ENCODE peak calls at places on chromosomes 3 and 15, in five cellular contexts. V, I, A, D and Y are unnamed samples.

GRCh38 chr3:32045091-32045964 is 61.1 kb upstream of the GPD1L start:
- DNase-seq in D (no peak), I (peak), V (peak), A (peak), Y (no peak)

GRCh38 chr3:172708905-172709775 is 1.7 kb downstream of the NCEH1 start:
- DNase-seq in I (peak), V (no peak), D (no peak), A (no peak), Y (no peak)

GRCh38 chr3:153960701-153961100 is 160.5 kb upstream of the ARHGEF26 start:
- DNase-seq in A (no peak), V (no peak), I (no peak), D (no peak), Y (no peak)

GRCh38 chr3:160725326-160725725 is 30.7 kb upstream of the PPM1L start:
- DNase-seq in V (no peak), D (no peak), I (no peak), A (no peak), Y (no peak)

GRCh38 chr3:141482250-141482937 is 4.4 kb upstream of the RASA2 start:
- DNase-seq in A (peak), D (no peak), V (peak), I (peak), Y (no peak)

GRCh38 chr3:45771831-45772230 is 24.5 kb downstream of the SLC6A20 start:
- DNase-seq in D (no peak), I (no peak), V (no peak), A (no peak), Y (no peak)

GRCh38 chr3:139222100-139222657 is 121.6 kb upstream of the MRPS22 start:
- DNase-seq in A (no peak), I (no peak), V (no peak), D (no peak), Y (no peak)

GRCh38 chr3:63595221-63595620 is 57.3 kb upstream of the SNTN start:
- DNase-seq in A (no peak), V (no peak), D (no peak), I (no peak), Y (no peak)

DNA sequence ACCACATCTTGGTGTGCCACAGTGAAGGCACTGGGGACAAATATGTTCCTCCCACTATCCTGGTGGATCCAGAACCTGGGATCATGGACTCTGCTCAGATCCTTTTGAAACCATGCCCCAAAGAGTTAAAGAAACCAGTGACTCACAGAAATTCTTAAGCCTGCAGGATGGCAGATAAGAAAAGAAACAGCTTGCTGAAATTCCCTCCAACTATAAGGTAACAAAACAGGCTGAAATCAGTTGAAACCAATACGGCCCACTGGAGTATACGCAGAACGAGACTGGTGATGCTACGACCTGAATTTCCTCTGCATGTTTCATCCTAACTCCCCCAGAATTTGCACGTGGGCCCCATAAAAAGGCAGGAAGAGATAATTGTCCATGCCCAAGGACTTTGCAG is 209.6 kb downstream of the TJP1 start:
- DNase-seq in V (no peak), A (no peak), I (peak), D (no peak), Y (no peak)
- TF ChIP-seq CTCF in V (no peak), A (no peak), I (no peak), D (no peak), Y (no peak)

GRCh38 chr3:61687663-61688306 is 126.4 kb downstream of the PTPRG start:
- DNase-seq in D (no peak), A (no peak), V (no peak), I (no peak), Y (no peak)

GRCh38 chr3:61685755-61686154 is 124.4 kb downstream of the PTPRG start:
- DNase-seq in I (no peak), A (no peak), V (no peak), D (no peak), Y (no peak)

GRCh38 chr3:61684386-61684785 is 123.0 kb downstream of the PTPRG start:
- DNase-seq in A (peak), I (no peak), V (no peak), D (no peak), Y (no peak)

GRCh38 chr3:61687206-61687605 is 125.8 kb downstream of the PTPRG start:
- DNase-seq in V (no peak), D (no peak), A (no peak), I (no peak), Y (no peak)

DNA sequence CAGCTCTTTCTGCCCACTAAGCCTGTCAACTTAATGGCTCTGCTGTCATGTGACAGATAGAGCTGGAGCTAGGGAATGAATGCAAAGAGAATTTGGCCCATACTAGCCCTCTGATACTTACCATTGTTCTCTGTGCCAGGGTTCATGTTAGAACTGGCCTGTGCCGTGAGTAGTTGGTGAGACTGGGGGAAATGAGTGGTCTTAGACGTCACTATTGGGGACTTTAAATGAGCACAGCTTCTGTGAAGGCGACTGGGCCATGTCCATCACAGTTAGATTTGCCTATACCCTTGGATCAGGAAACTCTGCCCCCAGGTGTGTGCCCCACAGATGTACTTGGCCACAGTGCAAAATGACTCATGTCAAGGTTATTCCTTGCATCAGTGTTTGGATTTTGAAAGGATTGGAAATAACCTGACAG is 124.9 kb downstream of the PTPRG start:
- DNase-seq in V (no peak), D (no peak), I (no peak), A (no peak), Y (no peak)
- H3K4me3 ChIP-seq in V (no peak), D (no peak), I (no peak), A (no peak), Y (no peak)

GRCh38 chr15:81152799-81153198 is 18.7 kb downstream of the CFAP161 start:
- DNase-seq in I (peak), D (no peak), A (no peak), V (no peak), Y (no peak)

GRCh38 chr15:81157939-81158223 is 23.8 kb downstream of the CFAP161 start:
- DNase-seq in A (no peak), I (no peak), D (no peak), V (no peak), Y (no peak)

GRCh38 chr15:81157195-81157938 is 23.3 kb downstream of the CFAP161 start:
- DNase-seq in V (no peak), D (no peak), A (no peak), I (peak), Y (no peak)

GRCh38 chr15:81156324-81156723 is 22.3 kb downstream of the CFAP161 start:
- DNase-seq in I (no peak), D (no peak), A (no peak), V (no peak), Y (no peak)

GRCh38 chr15:81155375-81156218 is 21.5 kb downstream of the CFAP161 start:
- DNase-seq in V (no peak), D (no peak), I (peak), A (peak), Y (no peak)
- TF ChIP-seq CTCF in V (peak), D (peak), I (peak), A (peak), Y (peak)

DNA sequence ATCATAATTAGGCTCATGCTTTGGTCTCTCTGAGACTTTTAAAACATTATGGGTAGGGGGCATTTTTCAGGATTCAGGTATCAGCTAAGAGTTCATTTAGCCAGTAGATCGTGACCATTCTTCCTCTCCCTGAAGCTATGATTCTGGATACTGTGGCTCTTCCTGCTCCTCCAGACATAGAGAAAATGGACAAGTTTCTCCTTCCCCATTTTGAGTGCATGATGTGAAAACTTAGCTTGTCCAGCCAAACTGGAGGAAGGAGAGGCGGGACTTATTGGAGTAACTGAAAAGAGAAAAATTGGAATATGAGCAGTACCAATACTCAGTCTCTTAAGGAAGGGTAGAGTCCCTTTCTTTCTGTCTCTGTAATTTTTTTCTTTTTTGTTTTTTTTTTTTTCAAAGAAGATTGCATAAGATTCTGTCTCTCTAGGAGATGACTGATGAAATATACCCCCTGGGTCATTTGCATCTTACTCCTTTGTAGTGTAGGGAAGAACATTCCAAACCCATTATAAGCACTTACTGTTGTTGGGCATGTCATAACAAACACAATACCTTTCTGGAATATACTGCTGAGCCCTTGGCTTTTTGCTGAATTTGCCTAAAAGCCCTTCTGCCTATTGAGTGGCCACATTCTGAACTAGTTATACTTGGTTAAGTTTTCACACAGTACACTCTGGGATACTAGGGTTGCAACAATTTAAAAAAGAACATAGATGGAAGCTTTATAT is 498.1 kb upstream of the TPRG1 start:
- DNase-seq in A (peak), I (peak), D (no peak), V (no peak), Y (no peak)
- H3K4me3 ChIP-seq in A (no peak), I (no peak), D (no peak), V (no peak), Y (no peak)

GRCh38 chr3:128226794-128227399 is 73.6 kb downstream of the EEFSEC start:
- DNase-seq in V (no peak), D (no peak), I (peak), A (no peak), Y (peak)
- TF ChIP-seq CTCF in V (peak), D (peak), I (peak), A (peak), Y (peak)

DNA sequence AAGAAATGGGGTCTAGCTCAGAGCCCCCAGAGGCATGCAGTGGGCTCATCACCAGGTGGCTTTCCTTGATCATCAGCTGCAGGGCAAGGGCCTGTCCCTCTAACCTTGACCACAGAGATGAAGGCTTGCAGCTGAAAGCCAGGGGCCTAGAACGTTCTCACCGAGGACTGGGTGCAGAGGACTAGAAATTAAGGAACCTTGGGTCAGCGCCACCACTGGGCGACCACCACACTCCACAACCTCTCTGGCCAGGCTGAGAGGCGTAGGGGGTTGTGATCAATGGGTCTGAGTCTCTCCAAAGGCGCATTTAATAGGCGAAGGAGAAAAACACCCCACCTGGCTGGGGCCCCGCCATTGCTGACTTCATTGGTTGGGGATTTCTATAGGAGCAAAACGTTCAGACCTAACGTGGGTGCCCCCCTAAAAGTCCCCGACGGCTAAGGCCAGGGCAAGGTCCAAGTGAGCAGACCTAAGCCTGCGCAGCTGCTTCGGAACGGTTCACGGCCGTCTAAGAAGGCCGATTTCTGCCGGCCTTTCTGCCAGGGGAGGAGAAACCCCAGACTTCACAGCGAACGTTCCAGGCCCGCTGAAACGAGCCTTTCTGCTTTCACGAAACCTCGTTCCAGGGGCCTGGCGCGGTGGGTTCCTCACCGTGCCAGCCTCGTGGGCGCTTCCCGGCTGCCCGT is 915 bp downstream of the BCL2L10 start:
- DNase-seq in V (no peak), I (no peak), D (no peak), A (no peak), Y (no peak)
- H3K4me3 ChIP-seq in V (peak), I (peak), D (no peak), A (no peak), Y (peak)